ENCODE peak calls at places on chromosomes 1 and 21, in four cellular contexts. E, M, I and C are unnamed samples.

GRCh38 chr1:32335951-32336867 is at the start of gene MARCKSL1:
- DNase-seq in E (peak), M (peak), I (peak), C (peak)

GRCh38 chr1:61043010-61043820 is 39.1 kb upstream of the NFIA start:
- DNase-seq in E (peak), M (peak), I (peak), C (peak)

GRCh38 chr1:62689524-62689923 is 1.3 kb upstream of the DOCK7 start:
- DNase-seq in E (peak), M (no peak), I (no peak), C (no peak)

GRCh38 chr1:234001817-234002216 is 97.3 kb downstream of the SLC35F3 start:
- DNase-seq in E (no peak), M (no peak), I (no peak), C (no peak)

GRCh38 chr1:9145021-9145668 is 16.2 kb upstream of the GPR157 start:
- DNase-seq in E (peak), M (no peak), I (no peak), C (peak)

GRCh38 chr1:205344010-205344808 is 12.5 kb downstream of the KLHDC8A start:
- DNase-seq in E (no peak), M (no peak), I (peak), C (peak)

GRCh38 chr1:219788091-219788490 is 140.3 kb downstream of the SLC30A10 start:
- DNase-seq in E (no peak), M (no peak), I (no peak), C (no peak)

GRCh38 chr1:18116777-18117176 is 9.2 kb downstream of the IGSF21 start:
- DNase-seq in E (no peak), M (no peak), I (no peak), C (no peak)

GRCh38 chr1:197902454-197903195 is at the start of gene C1orf53:
- DNase-seq in E (peak), M (peak), I (peak), C (peak)

GRCh38 chr1:117828206-117828605 is 101.2 kb downstream of the GDAP2 start:
- DNase-seq in E (peak), M (no peak), I (no peak), C (no peak)

GRCh38 chr1:3718764-3719163 is 33.5 kb upstream of the CCDC27 start:
- DNase-seq in E (no peak), M (no peak), I (no peak), C (no peak)

GRCh38 chr1:2468041-2468472 is 8.0 kb upstream of the PLCH2 start:
- DNase-seq in E (peak), M (no peak), I (peak), C (peak)

GRCh38 chr1:51463561-51463960 is 55.5 kb downstream of the EPS15 start:
- DNase-seq in E (peak), M (no peak), I (no peak), C (no peak)

GRCh38 chr1:25912076-25912831 is 6.0 kb upstream of the STMN1 start:
- DNase-seq in E (peak), M (no peak), I (no peak), C (no peak)

GRCh38 chr1:93051961-93052360 is 27.1 kb upstream of the MTF2 start:
- DNase-seq in E (no peak), M (no peak), I (no peak), C (no peak)

GRCh38 chr1:222794656-222795474 is 20.0 kb upstream of the DISP1 start:
- DNase-seq in E (no peak), M (no peak), I (no peak), C (no peak)

GRCh38 chr21:23008803-23009202 is 2010.6 kb downstream of the NCAM2 start:
- DNase-seq in E (no peak), M (no peak), I (no peak), C (no peak)

GRCh38 chr1:178908358-178908757 is 37.5 kb upstream of the ANGPTL1 start:
- DNase-seq in E (peak), M (no peak), I (no peak), C (no peak)

GRCh38 chr1:162396201-162396906 is 14.8 kb downstream of the C1orf226 start:
- DNase-seq in E (no peak), M (no peak), I (no peak), C (no peak)

GRCh38 chr1:63705058-63705457 is 68.8 kb upstream of the ROR1 start:
- DNase-seq in E (no peak), M (no peak), I (no peak), C (no peak)

GRCh38 chr1:234611153-234611798 is 1.3 kb upstream of the IRF2BP2 start:
- DNase-seq in E (peak), M (no peak), I (peak), C (peak)

GRCh38 chr21:43916691-43917514 is 51.9 kb downstream of the AGPAT3 start:
- DNase-seq in E (no peak), M (no peak), I (peak), C (peak)

GRCh38 chr1:224922404-224923164 is 6.9 kb upstream of the DNAH14 start:
- DNase-seq in E (peak), M (no peak), I (no peak), C (no peak)

GRCh38 chr1:218201004-218201403 is 84.1 kb upstream of the RRP15 start:
- DNase-seq in E (peak), M (no peak), I (no peak), C (no peak)

GRCh38 chr1:43563779-43564616 is 33.3 kb downstream of the PTPRF start:
- DNase-seq in E (peak), M (no peak), I (no peak), C (no peak)

GRCh38 chr1:210259496-210259895 is 26.9 kb downstream of the SERTAD4 start:
- DNase-seq in E (peak), M (no peak), I (no peak), C (no peak)

GRCh38 chr1:173861731-173862145 is 6.1 kb downstream of the GAS5 start:
- DNase-seq in E (no peak), M (no peak), I (no peak), C (no peak)

GRCh38 chr1:156602557-156602993 is 1.3 kb upstream of the GPATCH4 start:
- DNase-seq in E (no peak), M (no peak), I (peak), C (no peak)

GRCh38 chr1:150555198-150555970 is 6.2 kb downstream of the ADAMTSL4 start:
- DNase-seq in E (no peak), M (no peak), I (no peak), C (no peak)

GRCh38 chr1:87450615-87451209 is 122.0 kb downstream of the LMO4 start:
- DNase-seq in E (no peak), M (no peak), I (no peak), C (peak)

GRCh38 chr1:19113362-19114092 is 96.5 kb downstream of the UBR4 start:
- DNase-seq in E (peak), M (no peak), I (peak), C (peak)